ENCODE peak calls at places on chromosomes 16 and 17, in nine cellular contexts. One of them, this sample, is unnamed.

GRCh38 chr17:14506364-14506763 is 205.5 kb downstream of the HS3ST3B1 start:
- DNase-seq in SW480: no peak
- DNase-seq in A172: no peak
- DNase-seq in hepatocyte: no peak
- DNase-seq in activated CD4-positive, alpha-beta memory T cell treated with anti-CD3 and anti-CD28 coated beads, Interleukin-2, amount 10 ng/mL, durations not matched to agents 7 days and 5 days: no peak
- DNase-seq in occipital lobe: no peak
- DNase-seq in mesothelial cell of epicardium: no peak
- DNase-seq in cardiac muscle cell: no peak
- DNase-seq in activated CD4-positive, alpha-beta T cell treated with anti-CD3 and anti-CD28 coated beads, Interleukin-2, amount 50 U/mL, for 48 hours: no peak
- DNase-seq in this sample: no peak

GRCh38 chr16:88785106-88785924 is at the start of gene PIEZO1:
- DNase-seq in SW480: no peak
- DNase-seq in A172: no peak
- DNase-seq in hepatocyte: peak; percentile 88
- DNase-seq in activated CD4-positive, alpha-beta memory T cell treated with anti-CD3 and anti-CD28 coated beads, Interleukin-2, amount 10 ng/mL, durations not matched to agents 7 days and 5 days: peak; percentile 81
- DNase-seq in occipital lobe: no peak
- DNase-seq in mesothelial cell of epicardium: peak; percentile 66
- DNase-seq in cardiac muscle cell: peak; percentile 70
- DNase-seq in activated CD4-positive, alpha-beta T cell treated with anti-CD3 and anti-CD28 coated beads, Interleukin-2, amount 50 U/mL, for 48 hours: peak; percentile 83
- DNase-seq in this sample: peak; percentile 24

GRCh38 chr17:78131172-78132085 is 858 bp downstream of the TMC8 start:
- DNase-seq in SW480: no peak
- DNase-seq in A172: no peak
- DNase-seq in hepatocyte: no peak
- DNase-seq in activated CD4-positive, alpha-beta memory T cell treated with anti-CD3 and anti-CD28 coated beads, Interleukin-2, amount 10 ng/mL, durations not matched to agents 7 days and 5 days: peak; percentile 54
- DNase-seq in occipital lobe: peak; percentile 41
- DNase-seq in mesothelial cell of epicardium: no peak
- DNase-seq in cardiac muscle cell: no peak
- DNase-seq in activated CD4-positive, alpha-beta T cell treated with anti-CD3 and anti-CD28 coated beads, Interleukin-2, amount 50 U/mL, for 48 hours: peak; percentile 60
- DNase-seq in this sample: peak; percentile 42

GRCh38 chr16:16025214-16025968 is 76.0 kb downstream of the ABCC1 start:
- DNase-seq in SW480: no peak
- DNase-seq in A172: peak; percentile 91
- DNase-seq in hepatocyte: no peak
- DNase-seq in activated CD4-positive, alpha-beta memory T cell treated with anti-CD3 and anti-CD28 coated beads, Interleukin-2, amount 10 ng/mL, durations not matched to agents 7 days and 5 days: peak; percentile 67
- DNase-seq in occipital lobe: no peak
- DNase-seq in mesothelial cell of epicardium: no peak
- DNase-seq in cardiac muscle cell: peak; percentile 64
- DNase-seq in activated CD4-positive, alpha-beta T cell treated with anti-CD3 and anti-CD28 coated beads, Interleukin-2, amount 50 U/mL, for 48 hours: peak; percentile 78
- DNase-seq in this sample: no peak

GRCh38 chr16:76450890-76451289 is 173.7 kb downstream of the CNTNAP4 start:
- DNase-seq in SW480: no peak
- DNase-seq in A172: no peak
- DNase-seq in hepatocyte: no peak
- DNase-seq in activated CD4-positive, alpha-beta memory T cell treated with anti-CD3 and anti-CD28 coated beads, Interleukin-2, amount 10 ng/mL, durations not matched to agents 7 days and 5 days: no peak
- DNase-seq in occipital lobe: no peak
- DNase-seq in mesothelial cell of epicardium: no peak
- DNase-seq in cardiac muscle cell: no peak
- DNase-seq in activated CD4-positive, alpha-beta T cell treated with anti-CD3 and anti-CD28 coated beads, Interleukin-2, amount 50 U/mL, for 48 hours: no peak
- DNase-seq in this sample: no peak

GRCh38 chr17:17570207-17570797 is 21.2 kb downstream of the PEMT start:
- DNase-seq in SW480: peak; percentile 27
- DNase-seq in A172: peak; percentile 37
- DNase-seq in hepatocyte: peak; percentile 70
- DNase-seq in activated CD4-positive, alpha-beta memory T cell treated with anti-CD3 and anti-CD28 coated beads, Interleukin-2, amount 10 ng/mL, durations not matched to agents 7 days and 5 days: no peak
- DNase-seq in occipital lobe: peak; percentile 15
- DNase-seq in mesothelial cell of epicardium: no peak
- DNase-seq in cardiac muscle cell: peak; percentile 34
- DNase-seq in activated CD4-positive, alpha-beta T cell treated with anti-CD3 and anti-CD28 coated beads, Interleukin-2, amount 50 U/mL, for 48 hours: no peak
- DNase-seq in this sample: no peak

GRCh38 chr17:18158022-18158600 is 25.5 kb upstream of the ALKBH5 start:
- DNase-seq in SW480: peak; percentile 93
- DNase-seq in A172: peak; percentile 20
- DNase-seq in hepatocyte: peak; percentile 98
- DNase-seq in activated CD4-positive, alpha-beta memory T cell treated with anti-CD3 and anti-CD28 coated beads, Interleukin-2, amount 10 ng/mL, durations not matched to agents 7 days and 5 days: peak; percentile 95
- DNase-seq in occipital lobe: peak; percentile 21
- DNase-seq in mesothelial cell of epicardium: peak; percentile 84
- DNase-seq in cardiac muscle cell: peak; percentile 96
- DNase-seq in activated CD4-positive, alpha-beta T cell treated with anti-CD3 and anti-CD28 coated beads, Interleukin-2, amount 50 U/mL, for 48 hours: peak; percentile 99
- DNase-seq in this sample: no peak

GRCh38 chr17:75749545-75750389 is 15.2 kb downstream of the GALK1 start:
- DNase-seq in SW480: peak; percentile 39
- DNase-seq in A172: peak; percentile 82
- DNase-seq in hepatocyte: peak; percentile 89
- DNase-seq in activated CD4-positive, alpha-beta memory T cell treated with anti-CD3 and anti-CD28 coated beads, Interleukin-2, amount 10 ng/mL, durations not matched to agents 7 days and 5 days: peak; percentile 88
- DNase-seq in occipital lobe: peak; percentile 54
- DNase-seq in mesothelial cell of epicardium: peak; percentile 84
- DNase-seq in cardiac muscle cell: peak; percentile 80
- DNase-seq in activated CD4-positive, alpha-beta T cell treated with anti-CD3 and anti-CD28 coated beads, Interleukin-2, amount 50 U/mL, for 48 hours: peak; percentile 94
- DNase-seq in this sample: peak; percentile 83

GRCh38 chr17:37779554-37779953 is 34.7 kb upstream of the HNF1B start:
- DNase-seq in SW480: no peak
- DNase-seq in A172: peak; percentile 31
- DNase-seq in hepatocyte: no peak
- DNase-seq in activated CD4-positive, alpha-beta memory T cell treated with anti-CD3 and anti-CD28 coated beads, Interleukin-2, amount 10 ng/mL, durations not matched to agents 7 days and 5 days: no peak
- DNase-seq in occipital lobe: no peak
- DNase-seq in mesothelial cell of epicardium: no peak
- DNase-seq in cardiac muscle cell: no peak
- DNase-seq in activated CD4-positive, alpha-beta T cell treated with anti-CD3 and anti-CD28 coated beads, Interleukin-2, amount 50 U/mL, for 48 hours: no peak
- DNase-seq in this sample: no peak

GRCh38 chr17:50586421-50587247 is 26.1 kb downstream of the CACNA1G start:
- DNase-seq in SW480: no peak
- DNase-seq in A172: no peak
- DNase-seq in hepatocyte: no peak
- DNase-seq in activated CD4-positive, alpha-beta memory T cell treated with anti-CD3 and anti-CD28 coated beads, Interleukin-2, amount 10 ng/mL, durations not matched to agents 7 days and 5 days: no peak
- DNase-seq in occipital lobe: no peak
- DNase-seq in mesothelial cell of epicardium: no peak
- DNase-seq in cardiac muscle cell: no peak
- DNase-seq in activated CD4-positive, alpha-beta T cell treated with anti-CD3 and anti-CD28 coated beads, Interleukin-2, amount 50 U/mL, for 48 hours: no peak
- DNase-seq in this sample: no peak

GRCh38 chr16:1164382-1164781 is 11.5 kb downstream of the CACNA1H start:
- DNase-seq in SW480: no peak
- DNase-seq in A172: no peak
- DNase-seq in hepatocyte: no peak
- DNase-seq in activated CD4-positive, alpha-beta memory T cell treated with anti-CD3 and anti-CD28 coated beads, Interleukin-2, amount 10 ng/mL, durations not matched to agents 7 days and 5 days: no peak
- DNase-seq in occipital lobe: no peak
- DNase-seq in mesothelial cell of epicardium: no peak
- DNase-seq in cardiac muscle cell: no peak
- DNase-seq in activated CD4-positive, alpha-beta T cell treated with anti-CD3 and anti-CD28 coated beads, Interleukin-2, amount 50 U/mL, for 48 hours: no peak
- DNase-seq in this sample: no peak

GRCh38 chr17:82528484-82529265 is 9.1 kb downstream of the FOXK2 start:
- DNase-seq in SW480: peak; percentile 77
- DNase-seq in A172: peak; percentile 82
- DNase-seq in hepatocyte: peak; percentile 42
- DNase-seq in activated CD4-positive, alpha-beta memory T cell treated with anti-CD3 and anti-CD28 coated beads, Interleukin-2, amount 10 ng/mL, durations not matched to agents 7 days and 5 days: no peak
- DNase-seq in occipital lobe: peak; percentile 70
- DNase-seq in mesothelial cell of epicardium: no peak
- DNase-seq in cardiac muscle cell: peak; percentile 12
- DNase-seq in activated CD4-positive, alpha-beta T cell treated with anti-CD3 and anti-CD28 coated beads, Interleukin-2, amount 50 U/mL, for 48 hours: no peak
- DNase-seq in this sample: no peak

GRCh38 chr16:19649980-19650379 is 68.0 kb downstream of the KNOP1 start:
- DNase-seq in SW480: no peak
- DNase-seq in A172: no peak
- DNase-seq in hepatocyte: no peak
- DNase-seq in activated CD4-positive, alpha-beta memory T cell treated with anti-CD3 and anti-CD28 coated beads, Interleukin-2, amount 10 ng/mL, durations not matched to agents 7 days and 5 days: no peak
- DNase-seq in occipital lobe: no peak
- DNase-seq in mesothelial cell of epicardium: no peak
- DNase-seq in cardiac muscle cell: no peak
- DNase-seq in activated CD4-positive, alpha-beta T cell treated with anti-CD3 and anti-CD28 coated beads, Interleukin-2, amount 50 U/mL, for 48 hours: no peak
- DNase-seq in this sample: no peak

GRCh38 chr16:81349608-81350305 is 35.0 kb downstream of the GAN start:
- DNase-seq in SW480: no peak
- DNase-seq in A172: no peak
- DNase-seq in hepatocyte: no peak
- DNase-seq in activated CD4-positive, alpha-beta memory T cell treated with anti-CD3 and anti-CD28 coated beads, Interleukin-2, amount 10 ng/mL, durations not matched to agents 7 days and 5 days: no peak
- DNase-seq in occipital lobe: no peak
- DNase-seq in mesothelial cell of epicardium: no peak
- DNase-seq in cardiac muscle cell: no peak
- DNase-seq in activated CD4-positive, alpha-beta T cell treated with anti-CD3 and anti-CD28 coated beads, Interleukin-2, amount 50 U/mL, for 48 hours: no peak
- DNase-seq in this sample: no peak